ENCODE peak calls at places on chromosomes 16 and 17, in ten cellular contexts. One of them, this sample, is unnamed.

GRCh38 chr16:49858200-49859129 is 2.6 kb upstream of the ZNF423 start:
- DNase-seq in kidney tubule cell: no peak
- DNase-seq in AG09309: no peak
- DNase-seq in NCI-H510A: no peak
- DNase-seq in G401: peak; percentile 42
- DNase-seq in ovary: peak; percentile 78
- DNase-seq in GM13977: peak; percentile 64
- DNase-seq in memory B cell: peak; percentile 18
- DNase-seq in HFF-Myc: no peak
- DNase-seq in stomach: no peak
- DNase-seq in this sample: no peak

GRCh38 chr17:75315541-75316243 is 26.5 kb upstream of the SLC25A19 start:
- DNase-seq in kidney tubule cell: no peak
- DNase-seq in AG09309: no peak
- DNase-seq in NCI-H510A: no peak
- DNase-seq in G401: no peak
- DNase-seq in ovary: no peak
- DNase-seq in GM13977: peak; percentile 46
- DNase-seq in memory B cell: no peak
- DNase-seq in HFF-Myc: no peak
- DNase-seq in stomach: no peak
- DNase-seq in this sample: no peak

GRCh38 chr16:7597677-7598076 is 265.0 kb downstream of the RBFOX1 start:
- DNase-seq in kidney tubule cell: peak; percentile 59
- DNase-seq in AG09309: no peak
- DNase-seq in NCI-H510A: no peak
- DNase-seq in G401: no peak
- DNase-seq in ovary: no peak
- DNase-seq in GM13977: no peak
- DNase-seq in memory B cell: no peak
- DNase-seq in HFF-Myc: no peak
- DNase-seq in stomach: no peak
- DNase-seq in this sample: no peak

GRCh38 chr16:81651758-81652718 is 127.1 kb upstream of the PLCG2 start:
- DNase-seq in kidney tubule cell: no peak
- DNase-seq in AG09309: no peak
- DNase-seq in NCI-H510A: no peak
- DNase-seq in G401: no peak
- DNase-seq in ovary: peak; percentile 60
- DNase-seq in GM13977: no peak
- DNase-seq in memory B cell: no peak
- DNase-seq in HFF-Myc: no peak
- DNase-seq in stomach: no peak
- DNase-seq in this sample: no peak

GRCh38 chr16:15899538-15900100 is 11.2 kb upstream of the CEP20 start:
- DNase-seq in kidney tubule cell: peak; percentile 99
- DNase-seq in AG09309: peak; percentile 38
- DNase-seq in NCI-H510A: no peak
- DNase-seq in G401: no peak
- DNase-seq in ovary: no peak
- DNase-seq in GM13977: peak; percentile 31
- DNase-seq in memory B cell: no peak
- DNase-seq in HFF-Myc: peak; percentile 67
- DNase-seq in stomach: peak; percentile 69
- DNase-seq in this sample: peak; percentile 94

GRCh38 chr17:76562734-76563148 is 22.9 kb downstream of the PRCD start:
- DNase-seq in kidney tubule cell: peak; percentile 57
- DNase-seq in AG09309: peak; percentile 82
- DNase-seq in NCI-H510A: no peak
- DNase-seq in G401: no peak
- DNase-seq in ovary: peak; percentile 75
- DNase-seq in GM13977: no peak
- DNase-seq in memory B cell: no peak
- DNase-seq in HFF-Myc: peak; percentile 88
- DNase-seq in stomach: no peak
- DNase-seq in this sample: no peak

GRCh38 chr16:86865866-86866675 is 287.7 kb downstream of the FOXL1 start:
- DNase-seq in kidney tubule cell: no peak
- DNase-seq in AG09309: no peak
- DNase-seq in NCI-H510A: no peak
- DNase-seq in G401: peak; percentile 4
- DNase-seq in ovary: peak; percentile 24
- DNase-seq in GM13977: no peak
- DNase-seq in memory B cell: no peak
- DNase-seq in HFF-Myc: no peak
- DNase-seq in stomach: no peak
- DNase-seq in this sample: no peak

GRCh38 chr17:47324224-47325020 is 667 bp downstream of the EFCAB13 start:
- DNase-seq in kidney tubule cell: peak; percentile 62
- DNase-seq in AG09309: no peak
- DNase-seq in NCI-H510A: peak; percentile 64
- DNase-seq in G401: peak; percentile 8
- DNase-seq in ovary: peak; percentile 60
- DNase-seq in GM13977: peak; percentile 57
- DNase-seq in memory B cell: peak; percentile 68
- DNase-seq in HFF-Myc: no peak
- DNase-seq in stomach: peak; percentile 63
- DNase-seq in this sample: no peak

GRCh38 chr17:73891001-73891400 is 246.8 kb upstream of the SDK2 start:
- DNase-seq in kidney tubule cell: no peak
- DNase-seq in AG09309: no peak
- DNase-seq in NCI-H510A: no peak
- DNase-seq in G401: no peak
- DNase-seq in ovary: no peak
- DNase-seq in GM13977: no peak
- DNase-seq in memory B cell: no peak
- DNase-seq in HFF-Myc: no peak
- DNase-seq in stomach: no peak
- DNase-seq in this sample: no peak

GRCh38 chr17:81247339-81247990 is 8.3 kb downstream of the NDUFAF8 start:
- DNase-seq in kidney tubule cell: no peak
- DNase-seq in AG09309: no peak
- DNase-seq in NCI-H510A: no peak
- DNase-seq in G401: no peak
- DNase-seq in ovary: no peak
- DNase-seq in GM13977: no peak
- DNase-seq in memory B cell: no peak
- DNase-seq in HFF-Myc: no peak
- DNase-seq in stomach: no peak
- DNase-seq in this sample: no peak

GRCh38 chr17:72976971-72977767 is 115.3 kb downstream of the SLC39A11 start:
- DNase-seq in kidney tubule cell: peak; percentile 96
- DNase-seq in AG09309: peak; percentile 57
- DNase-seq in NCI-H510A: no peak
- DNase-seq in G401: peak; percentile 13
- DNase-seq in ovary: peak; percentile 26
- DNase-seq in GM13977: no peak
- DNase-seq in memory B cell: no peak
- DNase-seq in HFF-Myc: no peak
- DNase-seq in stomach: peak; percentile 67
- DNase-seq in this sample: peak; percentile 85

GRCh38 chr17:82217120-82217529 is 4.5 kb upstream of the CCDC57 start:
- DNase-seq in kidney tubule cell: no peak
- DNase-seq in AG09309: no peak
- DNase-seq in NCI-H510A: no peak
- DNase-seq in G401: no peak
- DNase-seq in ovary: no peak
- DNase-seq in GM13977: no peak
- DNase-seq in memory B cell: no peak
- DNase-seq in HFF-Myc: no peak
- DNase-seq in stomach: no peak
- DNase-seq in this sample: no peak

GRCh38 chr16:8548166-8548565 is 42.1 kb downstream of the TMEM114 start:
- DNase-seq in kidney tubule cell: no peak
- DNase-seq in AG09309: no peak
- DNase-seq in NCI-H510A: no peak
- DNase-seq in G401: no peak
- DNase-seq in ovary: no peak
- DNase-seq in GM13977: no peak
- DNase-seq in memory B cell: no peak
- DNase-seq in HFF-Myc: no peak
- DNase-seq in stomach: peak; percentile 21
- DNase-seq in this sample: no peak

GRCh38 chr16:67884684-67885083 is at the start of gene NRN1L:
- DNase-seq in kidney tubule cell: peak; percentile 70
- DNase-seq in AG09309: no peak
- DNase-seq in NCI-H510A: peak; percentile 63
- DNase-seq in G401: peak; percentile 89
- DNase-seq in ovary: peak; percentile 96
- DNase-seq in GM13977: no peak
- DNase-seq in memory B cell: no peak
- DNase-seq in HFF-Myc: peak; percentile 78
- DNase-seq in stomach: peak; percentile 89
- DNase-seq in this sample: no peak

GRCh38 chr16:85479972-85480726 is 133.0 kb upstream of the GSE1 start:
- DNase-seq in kidney tubule cell: no peak
- DNase-seq in AG09309: no peak
- DNase-seq in NCI-H510A: peak; percentile 64
- DNase-seq in G401: no peak
- DNase-seq in ovary: no peak
- DNase-seq in GM13977: peak; percentile 82
- DNase-seq in memory B cell: peak; percentile 64
- DNase-seq in HFF-Myc: no peak
- DNase-seq in stomach: peak; percentile 72
- DNase-seq in this sample: peak; percentile 75

GRCh38 chr17:27538156-27538955 is 82.1 kb downstream of the KSR1 start:
- DNase-seq in kidney tubule cell: peak; percentile 65
- DNase-seq in AG09309: no peak
- DNase-seq in NCI-H510A: no peak
- DNase-seq in G401: no peak
- DNase-seq in ovary: no peak
- DNase-seq in GM13977: no peak
- DNase-seq in memory B cell: no peak
- DNase-seq in HFF-Myc: no peak
- DNase-seq in stomach: no peak
- DNase-seq in this sample: no peak

GRCh38 chr16:87931504-87931903 is 4.8 kb downstream of the CA5A start:
- DNase-seq in kidney tubule cell: no peak
- DNase-seq in AG09309: no peak
- DNase-seq in NCI-H510A: no peak
- DNase-seq in G401: no peak
- DNase-seq in ovary: no peak
- DNase-seq in GM13977: no peak
- DNase-seq in memory B cell: no peak
- DNase-seq in HFF-Myc: no peak
- DNase-seq in stomach: no peak
- DNase-seq in this sample: no peak

GRCh38 chr17:81522491-81523125 is 5.6 kb upstream of the FSCN2 start:
- DNase-seq in kidney tubule cell: no peak
- DNase-seq in AG09309: no peak
- DNase-seq in NCI-H510A: no peak
- DNase-seq in G401: no peak
- DNase-seq in ovary: no peak
- DNase-seq in GM13977: no peak
- DNase-seq in memory B cell: no peak
- DNase-seq in HFF-Myc: no peak
- DNase-seq in stomach: no peak
- DNase-seq in this sample: no peak

GRCh38 chr17:45756266-45756989 is 27.7 kb upstream of the CRHR1 start:
- DNase-seq in kidney tubule cell: no peak
- DNase-seq in AG09309: no peak
- DNase-seq in NCI-H510A: no peak
- DNase-seq in G401: no peak
- DNase-seq in ovary: no peak
- DNase-seq in GM13977: no peak
- DNase-seq in memory B cell: no peak
- DNase-seq in HFF-Myc: no peak
- DNase-seq in stomach: no peak
- DNase-seq in this sample: no peak

GRCh38 chr16:74837056-74837455 is 62.4 kb upstream of the FA2H start:
- DNase-seq in kidney tubule cell: no peak
- DNase-seq in AG09309: no peak
- DNase-seq in NCI-H510A: no peak
- DNase-seq in G401: peak; percentile 2
- DNase-seq in ovary: no peak
- DNase-seq in GM13977: no peak
- DNase-seq in memory B cell: no peak
- DNase-seq in HFF-Myc: no peak
- DNase-seq in stomach: no peak
- DNase-seq in this sample: no peak

GRCh38 chr16:80200079-80200478 is 340.7 kb upstream of the DYNLRB2 start:
- DNase-seq in kidney tubule cell: peak; percentile 83
- DNase-seq in AG09309: no peak
- DNase-seq in NCI-H510A: no peak
- DNase-seq in G401: no peak
- DNase-seq in ovary: no peak
- DNase-seq in GM13977: no peak
- DNase-seq in memory B cell: no peak
- DNase-seq in HFF-Myc: no peak
- DNase-seq in stomach: no peak
- DNase-seq in this sample: no peak

This sample was measured in HT-29.